ENCODE peak calls at places on chromosomes 1 and 21, in nine cellular contexts. One of them, this sample, is unnamed.

GRCh38 chr1:36475341-36475740 is 7.4 kb downstream of the CSF3R start:
- DNase-seq in HCT116: no peak
- DNase-seq in SK-N-SH: peak; percentile 83
- DNase-seq in PC-3: no peak
- DNase-seq in OCI-LY7: no peak
- DNase-seq in GM23338: no peak
- DNase-seq in neural progenitor cell: no peak
- DNase-seq in GM23248: no peak
- DNase-seq in MM.1S: no peak
- DNase-seq in this sample: no peak

GRCh38 chr1:162822391-162823200 is 32.1 kb downstream of the HSD17B7 start:
- DNase-seq in MM.1S: no peak
- DNase-seq in SK-N-SH: peak; percentile 83
- DNase-seq in OCI-LY7: no peak
- DNase-seq in GM23338: peak; percentile 90
- DNase-seq in HCT116: peak; percentile 13
- DNase-seq in PC-3: peak; percentile 42
- DNase-seq in neural progenitor cell: peak; percentile 64
- DNase-seq in GM23248: peak; percentile 34
- DNase-seq in this sample: peak; percentile 32

GRCh38 chr1:167500283-167500860 is 18.0 kb downstream of the CD247 start:
- DNase-seq in SK-N-SH: peak; percentile 47
- DNase-seq in GM23248: no peak
- DNase-seq in MM.1S: peak; percentile 59
- DNase-seq in OCI-LY7: peak; percentile 43
- DNase-seq in HCT116: no peak
- DNase-seq in GM23338: no peak
- DNase-seq in neural progenitor cell: no peak
- DNase-seq in PC-3: no peak
- DNase-seq in this sample: no peak

GRCh38 chr1:94549706-94550105 is 8.1 kb upstream of the F3 start:
- DNase-seq in SK-N-SH: no peak
- DNase-seq in OCI-LY7: no peak
- DNase-seq in neural progenitor cell: no peak
- DNase-seq in MM.1S: no peak
- DNase-seq in HCT116: no peak
- DNase-seq in GM23338: no peak
- DNase-seq in GM23248: no peak
- DNase-seq in PC-3: no peak
- DNase-seq in this sample: no peak

GRCh38 chr1:67100833-67101232 is 33.9 kb downstream of the C1orf141 start:
- DNase-seq in PC-3: no peak
- DNase-seq in neural progenitor cell: no peak
- DNase-seq in SK-N-SH: no peak
- DNase-seq in GM23338: no peak
- DNase-seq in MM.1S: no peak
- DNase-seq in HCT116: no peak
- DNase-seq in OCI-LY7: no peak
- DNase-seq in GM23248: no peak
- DNase-seq in this sample: no peak

GRCh38 chr1:185650602-185651230 is 83.5 kb upstream of the HMCN1 start:
- DNase-seq in OCI-LY7: no peak
- DNase-seq in PC-3: no peak
- DNase-seq in neural progenitor cell: no peak
- DNase-seq in SK-N-SH: no peak
- DNase-seq in GM23338: no peak
- DNase-seq in MM.1S: no peak
- DNase-seq in GM23248: no peak
- DNase-seq in HCT116: no peak
- DNase-seq in this sample: peak; percentile 46

GRCh38 chr1:165891461-165891860 is 64.0 kb downstream of the UCK2 start:
- DNase-seq in HCT116: no peak
- DNase-seq in PC-3: no peak
- DNase-seq in GM23248: no peak
- DNase-seq in OCI-LY7: no peak
- DNase-seq in neural progenitor cell: no peak
- DNase-seq in SK-N-SH: no peak
- DNase-seq in MM.1S: no peak
- DNase-seq in GM23338: no peak
- DNase-seq in this sample: no peak

GRCh38 chr1:32754282-32755097 is 51.9 kb upstream of the SYNC start:
- DNase-seq in OCI-LY7: no peak
- DNase-seq in SK-N-SH: peak; percentile 71
- DNase-seq in HCT116: no peak
- DNase-seq in PC-3: peak; percentile 43
- DNase-seq in GM23338: peak; percentile 95
- DNase-seq in MM.1S: no peak
- DNase-seq in GM23248: peak; percentile 59
- DNase-seq in neural progenitor cell: peak; percentile 93
- DNase-seq in this sample: peak; percentile 70

GRCh38 chr21:44885615-44886014 is 12.1 kb upstream of the PTTG1IP start:
- DNase-seq in GM23338: no peak
- DNase-seq in HCT116: no peak
- DNase-seq in neural progenitor cell: no peak
- DNase-seq in PC-3: no peak
- DNase-seq in GM23248: no peak
- DNase-seq in SK-N-SH: no peak
- DNase-seq in MM.1S: no peak
- DNase-seq in OCI-LY7: no peak
- DNase-seq in this sample: no peak

GRCh38 chr1:165877940-165878556 is 50.6 kb downstream of the UCK2 start:
- DNase-seq in MM.1S: no peak
- DNase-seq in neural progenitor cell: no peak
- DNase-seq in SK-N-SH: no peak
- DNase-seq in GM23248: no peak
- DNase-seq in GM23338: no peak
- DNase-seq in HCT116: no peak
- DNase-seq in OCI-LY7: peak; percentile 32
- DNase-seq in PC-3: no peak
- DNase-seq in this sample: no peak

GRCh38 chr1:173193639-173194038 is 13.5 kb downstream of the TNFSF4 start:
- DNase-seq in HCT116: no peak
- DNase-seq in neural progenitor cell: no peak
- DNase-seq in GM23338: no peak
- DNase-seq in GM23248: peak; percentile 82
- DNase-seq in SK-N-SH: no peak
- DNase-seq in OCI-LY7: no peak
- DNase-seq in PC-3: no peak
- DNase-seq in MM.1S: no peak
- DNase-seq in this sample: no peak

GRCh38 chr1:117698398-117699160 is 92.7 kb downstream of the TENT5C start:
- DNase-seq in SK-N-SH: no peak
- DNase-seq in OCI-LY7: no peak
- DNase-seq in GM23248: peak; percentile 60
- DNase-seq in MM.1S: no peak
- DNase-seq in GM23338: no peak
- DNase-seq in HCT116: no peak
- DNase-seq in PC-3: no peak
- DNase-seq in neural progenitor cell: no peak
- DNase-seq in this sample: no peak

GRCh38 chr1:165153182-165153581 is 203.3 kb downstream of the LMX1A start:
- DNase-seq in GM23248: no peak
- DNase-seq in GM23338: peak; percentile 36
- DNase-seq in SK-N-SH: no peak
- DNase-seq in HCT116: no peak
- DNase-seq in PC-3: no peak
- DNase-seq in OCI-LY7: no peak
- DNase-seq in neural progenitor cell: no peak
- DNase-seq in MM.1S: no peak
- DNase-seq in this sample: no peak

GRCh38 chr1:234639968-234640367 is 30.0 kb upstream of the IRF2BP2 start:
- DNase-seq in SK-N-SH: no peak
- DNase-seq in MM.1S: no peak
- DNase-seq in neural progenitor cell: no peak
- DNase-seq in HCT116: no peak
- DNase-seq in GM23248: no peak
- DNase-seq in OCI-LY7: no peak
- DNase-seq in GM23338: no peak
- DNase-seq in PC-3: no peak
- DNase-seq in this sample: no peak

GRCh38 chr1:234642428-234642827 is 32.5 kb upstream of the IRF2BP2 start:
- DNase-seq in GM23338: no peak
- DNase-seq in PC-3: no peak
- DNase-seq in HCT116: no peak
- DNase-seq in MM.1S: no peak
- DNase-seq in OCI-LY7: no peak
- DNase-seq in SK-N-SH: no peak
- DNase-seq in neural progenitor cell: no peak
- DNase-seq in GM23248: no peak
- DNase-seq in this sample: no peak

GRCh38 chr1:234643850-234644134 is 33.8 kb upstream of the IRF2BP2 start:
- DNase-seq in HCT116: no peak
- DNase-seq in neural progenitor cell: no peak
- DNase-seq in PC-3: no peak
- DNase-seq in GM23248: no peak
- DNase-seq in OCI-LY7: no peak
- DNase-seq in GM23338: no peak
- DNase-seq in MM.1S: no peak
- DNase-seq in SK-N-SH: no peak
- DNase-seq in this sample: no peak

GRCh38 chr1:234643111-234643849 is 33.3 kb upstream of the IRF2BP2 start:
- DNase-seq in HCT116: no peak
- DNase-seq in MM.1S: no peak
- DNase-seq in OCI-LY7: no peak
- DNase-seq in GM23338: no peak
- DNase-seq in GM23248: no peak
- DNase-seq in neural progenitor cell: no peak
- DNase-seq in PC-3: no peak
- DNase-seq in SK-N-SH: no peak
- DNase-seq in this sample: peak; percentile 90

GRCh38 chr1:234638832-234639799 is 29.1 kb upstream of the IRF2BP2 start:
- DNase-seq in OCI-LY7: no peak
- DNase-seq in MM.1S: no peak
- DNase-seq in GM23338: no peak
- DNase-seq in PC-3: peak; percentile 75
- DNase-seq in HCT116: no peak
- DNase-seq in GM23248: no peak
- DNase-seq in SK-N-SH: no peak
- DNase-seq in neural progenitor cell: no peak
- DNase-seq in this sample: peak; percentile 84
- TF ChIP-seq EZH2phosphoT487 in OCI-LY7: no peak
- TF ChIP-seq EZH2phosphoT487 in MM.1S: no peak
- TF ChIP-seq EZH2phosphoT487 in GM23338: no peak
- TF ChIP-seq EZH2phosphoT487 in PC-3: no peak
- TF ChIP-seq EZH2phosphoT487 in HCT116: no peak
- TF ChIP-seq EZH2phosphoT487 in GM23248: no peak
- TF ChIP-seq EZH2phosphoT487 in SK-N-SH: no peak
- TF ChIP-seq EZH2phosphoT487 in neural progenitor cell: no peak
- TF ChIP-seq EZH2phosphoT487 in this sample: no peak

DNA sequence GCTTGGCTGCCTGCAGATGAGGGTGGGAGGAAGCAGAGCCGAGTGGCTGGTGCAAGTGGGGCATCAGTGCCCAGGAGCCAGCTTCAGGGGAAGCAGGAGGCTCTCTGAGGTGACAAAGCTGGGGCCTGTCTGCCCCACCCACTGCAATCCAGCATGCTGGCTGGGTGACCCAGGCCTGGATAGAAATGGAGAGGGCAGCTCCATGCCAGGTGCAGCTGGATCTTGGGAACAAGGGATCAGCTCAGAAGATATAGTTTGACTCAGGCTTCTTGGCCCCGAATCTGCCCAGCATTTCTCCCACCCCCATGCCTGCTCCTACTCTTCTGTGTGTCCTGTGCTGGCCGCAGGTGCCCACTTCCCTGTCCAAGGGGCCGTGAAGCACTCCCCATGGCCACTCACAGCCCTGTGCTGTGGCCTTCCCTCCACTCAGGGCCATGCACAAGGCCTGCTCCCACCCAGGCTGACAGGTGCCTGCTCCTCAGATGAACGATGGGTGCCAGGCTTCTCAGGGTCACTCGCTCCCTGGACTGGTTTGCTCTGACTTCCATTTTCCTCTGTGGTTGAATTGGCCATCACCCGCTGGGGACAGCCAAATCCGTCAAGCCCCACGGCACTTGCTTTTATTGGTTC is 174.9 kb upstream of the VAMP3 start:
- DNase-seq in GM23248: no peak
- DNase-seq in GM23338: no peak
- DNase-seq in PC-3: no peak
- DNase-seq in SK-N-SH: no peak
- DNase-seq in MM.1S: no peak
- DNase-seq in OCI-LY7: no peak
- DNase-seq in HCT116: no peak
- DNase-seq in neural progenitor cell: no peak
- DNase-seq in this sample: no peak
- H3K4me2 ChIP-seq in GM23248: no peak overlapping the region
- H3K4me2 ChIP-seq in GM23338: no peak overlapping the region
- H3K4me2 ChIP-seq in PC-3: no peak overlapping the region
- H3K4me2 ChIP-seq in SK-N-SH: no peak overlapping the region
- H3K4me2 ChIP-seq in MM.1S: no peak overlapping the region
- H3K4me2 ChIP-seq in OCI-LY7: no peak overlapping the region
- H3K4me2 ChIP-seq in HCT116: no peak overlapping the region
- H3K4me2 ChIP-seq in neural progenitor cell: no peak overlapping the region
- H3K4me2 ChIP-seq in this sample: no peak overlapping the region

GRCh38 chr1:15734901-15735300 is 1.2 kb upstream of the SLC25A34 start:
- DNase-seq in SK-N-SH: no peak
- DNase-seq in MM.1S: no peak
- DNase-seq in neural progenitor cell: no peak
- DNase-seq in OCI-LY7: no peak
- DNase-seq in HCT116: no peak
- DNase-seq in GM23248: no peak
- DNase-seq in GM23338: no peak
- DNase-seq in PC-3: no peak
- DNase-seq in this sample: no peak
- TF ChIP-seq EZH2phosphoT487 in SK-N-SH: no peak
- TF ChIP-seq EZH2phosphoT487 in MM.1S: no peak
- TF ChIP-seq EZH2phosphoT487 in neural progenitor cell: no peak
- TF ChIP-seq EZH2phosphoT487 in OCI-LY7: no peak
- TF ChIP-seq EZH2phosphoT487 in HCT116: no peak
- TF ChIP-seq EZH2phosphoT487 in GM23248: no peak
- TF ChIP-seq EZH2phosphoT487 in GM23338: no peak
- TF ChIP-seq EZH2phosphoT487 in PC-3: no peak
- TF ChIP-seq EZH2phosphoT487 in this sample: no peak

GRCh38 chr1:211813590-211813989 is 17.0 kb downstream of the LPGAT1 start:
- DNase-seq in SK-N-SH: no peak
- DNase-seq in HCT116: no peak
- DNase-seq in GM23338: no peak
- DNase-seq in MM.1S: no peak
- DNase-seq in OCI-LY7: no peak
- DNase-seq in PC-3: peak; percentile 25
- DNase-seq in GM23248: peak; percentile 17
- DNase-seq in neural progenitor cell: no peak
- DNase-seq in this sample: peak; percentile 14

GRCh38 chr1:211811126-211811525 is 19.4 kb downstream of the LPGAT1 start:
- DNase-seq in OCI-LY7: no peak
- DNase-seq in SK-N-SH: no peak
- DNase-seq in GM23338: no peak
- DNase-seq in HCT116: no peak
- DNase-seq in GM23248: no peak
- DNase-seq in PC-3: no peak
- DNase-seq in neural progenitor cell: no peak
- DNase-seq in MM.1S: no peak
- DNase-seq in this sample: no peak

GRCh38 chr1:211811848-211812247 is 18.7 kb downstream of the LPGAT1 start:
- DNase-seq in GM23248: no peak
- DNase-seq in HCT116: no peak
- DNase-seq in OCI-LY7: no peak
- DNase-seq in MM.1S: no peak
- DNase-seq in neural progenitor cell: no peak
- DNase-seq in GM23338: no peak
- DNase-seq in PC-3: no peak
- DNase-seq in SK-N-SH: no peak
- DNase-seq in this sample: no peak

GRCh38 chr1:211814313-211814712 is 16.2 kb downstream of the LPGAT1 start:
- DNase-seq in HCT116: no peak
- DNase-seq in neural progenitor cell: no peak
- DNase-seq in MM.1S: no peak
- DNase-seq in GM23338: no peak
- DNase-seq in GM23248: no peak
- DNase-seq in SK-N-SH: no peak
- DNase-seq in OCI-LY7: no peak
- DNase-seq in PC-3: no peak
- DNase-seq in this sample: no peak

GRCh38 chr1:211812584-211812983 is 18.0 kb downstream of the LPGAT1 start:
- DNase-seq in SK-N-SH: no peak
- DNase-seq in MM.1S: no peak
- DNase-seq in GM23338: peak; percentile 36
- DNase-seq in OCI-LY7: no peak
- DNase-seq in neural progenitor cell: no peak
- DNase-seq in PC-3: no peak
- DNase-seq in HCT116: no peak
- DNase-seq in GM23248: no peak
- DNase-seq in this sample: no peak
- H3K4me2 ChIP-seq in SK-N-SH: no peak overlapping the region
- H3K4me2 ChIP-seq in MM.1S: no peak overlapping the region
- H3K4me2 ChIP-seq in GM23338: no peak overlapping the region
- H3K4me2 ChIP-seq in OCI-LY7: no peak overlapping the region
- H3K4me2 ChIP-seq in neural progenitor cell: no peak overlapping the region
- H3K4me2 ChIP-seq in PC-3: no peak overlapping the region
- H3K4me2 ChIP-seq in HCT116: no peak overlapping the region
- H3K4me2 ChIP-seq in GM23248: no peak overlapping the region
- H3K4me2 ChIP-seq in this sample: no peak overlapping the region